ENCODE peak calls at places on chromosomes 7 and 10, in seven cellular contexts. One of them, this sample, is unnamed.

GRCh38 chr7:73799282-73800141 is 29.4 kb upstream of the CLDN3 start:
- DNase-seq in IMR-90: no peak
- DNase-seq in mesendoderm: peak; percentile 46
- DNase-seq in mesenchymal stem cell: no peak
- DNase-seq in trophoblast cell: peak; percentile 89
- DNase-seq in neuronal stem cell: no peak
- DNase-seq in H1: no peak
- DNase-seq in this sample: peak; percentile 16

GRCh38 chr10:12938271-12938670 is 63.2 kb downstream of the CCDC3 start:
- DNase-seq in H1: no peak
- DNase-seq in trophoblast cell: no peak
- DNase-seq in neuronal stem cell: no peak
- DNase-seq in mesendoderm: no peak
- DNase-seq in IMR-90: no peak
- DNase-seq in mesenchymal stem cell: no peak
- DNase-seq in this sample: no peak

GRCh38 chr7:123820864-123821263 is 24.1 kb upstream of the HYAL4 start:
- DNase-seq in neuronal stem cell: no peak
- DNase-seq in mesenchymal stem cell: no peak
- DNase-seq in trophoblast cell: no peak
- DNase-seq in H1: no peak
- DNase-seq in mesendoderm: no peak
- DNase-seq in IMR-90: no peak
- DNase-seq in this sample: no peak

GRCh38 chr10:75397571-75397921 is 4.0 kb downstream of the ZNF503 start:
- DNase-seq in IMR-90: no peak
- DNase-seq in mesendoderm: peak; percentile 26
- DNase-seq in H1: no peak
- DNase-seq in trophoblast cell: no peak
- DNase-seq in neuronal stem cell: peak; percentile 20
- DNase-seq in mesenchymal stem cell: peak; percentile 57
- DNase-seq in this sample: no peak

GRCh38 chr10:74842301-74842700 is 15.9 kb downstream of the KAT6B start:
- DNase-seq in trophoblast cell: no peak
- DNase-seq in H1: no peak
- DNase-seq in mesenchymal stem cell: no peak
- DNase-seq in neuronal stem cell: no peak
- DNase-seq in IMR-90: peak; percentile 37
- DNase-seq in mesendoderm: no peak
- DNase-seq in this sample: no peak

GRCh38 chr10:131854579-131855335 is 46.1 kb upstream of the PPP2R2D start:
- DNase-seq in mesendoderm: no peak
- DNase-seq in H1: no peak
- DNase-seq in IMR-90: no peak
- DNase-seq in neuronal stem cell: no peak
- DNase-seq in trophoblast cell: no peak
- DNase-seq in mesenchymal stem cell: no peak
- DNase-seq in this sample: peak; percentile 28

GRCh38 chr7:155947051-155947450 is 134.8 kb upstream of the SHH start:
- DNase-seq in trophoblast cell: peak; percentile 77
- DNase-seq in mesendoderm: no peak
- DNase-seq in H1: no peak
- DNase-seq in IMR-90: peak; percentile 54
- DNase-seq in neuronal stem cell: no peak
- DNase-seq in mesenchymal stem cell: no peak
- DNase-seq in this sample: no peak

GRCh38 chr10:98321203-98321780 is 53.3 kb upstream of the LOXL4 start:
- DNase-seq in mesenchymal stem cell: no peak
- DNase-seq in IMR-90: no peak
- DNase-seq in H1: no peak
- DNase-seq in trophoblast cell: peak; percentile 51
- DNase-seq in mesendoderm: peak; percentile 51
- DNase-seq in neuronal stem cell: no peak
- DNase-seq in this sample: peak; percentile 77

GRCh38 chr10:3435671-3436070 is 263.1 kb upstream of the PITRM1 start:
- DNase-seq in mesendoderm: no peak
- DNase-seq in trophoblast cell: no peak
- DNase-seq in neuronal stem cell: no peak
- DNase-seq in mesenchymal stem cell: peak; percentile 80
- DNase-seq in IMR-90: peak; percentile 84
- DNase-seq in H1: no peak
- DNase-seq in this sample: no peak

GRCh38 chr7:144069953-144070352 is 342 bp downstream of the OR2A25 start:
- DNase-seq in mesenchymal stem cell: no peak
- DNase-seq in mesendoderm: no peak
- DNase-seq in IMR-90: no peak
- DNase-seq in H1: no peak
- DNase-seq in trophoblast cell: no peak
- DNase-seq in neuronal stem cell: no peak
- DNase-seq in this sample: no peak

GRCh38 chr10:75191821-75192568 is 18.6 kb upstream of the VDAC2 start:
- DNase-seq in trophoblast cell: peak; percentile 26
- DNase-seq in neuronal stem cell: no peak
- DNase-seq in H1: no peak
- DNase-seq in IMR-90: peak; percentile 97
- DNase-seq in mesendoderm: peak; percentile 33
- DNase-seq in mesenchymal stem cell: peak; percentile 96
- DNase-seq in this sample: no peak

GRCh38 chr7:107237451-107237850 is 68.6 kb downstream of the HBP1 start:
- DNase-seq in H1: no peak
- DNase-seq in mesenchymal stem cell: no peak
- DNase-seq in trophoblast cell: no peak
- DNase-seq in mesendoderm: no peak
- DNase-seq in neuronal stem cell: no peak
- DNase-seq in IMR-90: no peak
- DNase-seq in this sample: no peak

GRCh38 chr7:155992974-155993373 is 180.7 kb upstream of the SHH start:
- DNase-seq in trophoblast cell: no peak
- DNase-seq in mesenchymal stem cell: no peak
- DNase-seq in neuronal stem cell: no peak
- DNase-seq in H1: no peak
- DNase-seq in mesendoderm: no peak
- DNase-seq in IMR-90: no peak
- DNase-seq in this sample: peak; percentile 11

GRCh38 chr10:123019941-123020703 is 11.3 kb downstream of the ACADSB start:
- DNase-seq in neuronal stem cell: no peak
- DNase-seq in mesendoderm: no peak
- DNase-seq in mesenchymal stem cell: no peak
- DNase-seq in IMR-90: no peak
- DNase-seq in trophoblast cell: no peak
- DNase-seq in H1: no peak
- DNase-seq in this sample: no peak

GRCh38 chr10:108166401-108166800 is 1001.9 kb upstream of the SORCS1 start:
- DNase-seq in H1: no peak
- DNase-seq in mesenchymal stem cell: no peak
- DNase-seq in IMR-90: no peak
- DNase-seq in mesendoderm: no peak
- DNase-seq in trophoblast cell: no peak
- DNase-seq in neuronal stem cell: no peak
- DNase-seq in this sample: no peak

GRCh38 chr7:50534690-50535290 is 30.4 kb downstream of the DDC start:
- DNase-seq in neuronal stem cell: no peak
- DNase-seq in mesenchymal stem cell: peak; percentile 99
- DNase-seq in mesendoderm: peak; percentile 71
- DNase-seq in H1: no peak
- DNase-seq in IMR-90: peak; percentile 100
- DNase-seq in trophoblast cell: peak; percentile 98
- DNase-seq in this sample: peak; percentile 71

GRCh38 chr7:44876393-44876792 is 8.9 kb downstream of the PURB start:
- DNase-seq in mesendoderm: no peak
- DNase-seq in neuronal stem cell: no peak
- DNase-seq in IMR-90: no peak
- DNase-seq in H1: no peak
- DNase-seq in trophoblast cell: peak; percentile 58
- DNase-seq in mesenchymal stem cell: no peak
- DNase-seq in this sample: no peak

GRCh38 chr10:58351616-58352578 is 17.1 kb downstream of the UBE2D1 start:
- DNase-seq in IMR-90: no peak
- DNase-seq in H1: no peak
- DNase-seq in trophoblast cell: no peak
- DNase-seq in mesenchymal stem cell: no peak
- DNase-seq in neuronal stem cell: no peak
- DNase-seq in mesendoderm: no peak
- DNase-seq in this sample: no peak

GRCh38 chr10:128744092-128744491 is 617.9 kb upstream of the MKI67 start:
- DNase-seq in trophoblast cell: no peak
- DNase-seq in H1: no peak
- DNase-seq in mesendoderm: peak; percentile 66
- DNase-seq in IMR-90: no peak
- DNase-seq in neuronal stem cell: no peak
- DNase-seq in mesenchymal stem cell: no peak
- DNase-seq in this sample: no peak

GRCh38 chr7:79293655-79294142 is 159.8 kb downstream of the MAGI2 start:
- DNase-seq in mesenchymal stem cell: peak; percentile 31
- DNase-seq in trophoblast cell: no peak
- DNase-seq in neuronal stem cell: no peak
- DNase-seq in IMR-90: peak; percentile 72
- DNase-seq in H1: no peak
- DNase-seq in mesendoderm: no peak
- DNase-seq in this sample: no peak

GRCh38 chr7:79290398-79290797 is 163.1 kb downstream of the MAGI2 start:
- DNase-seq in H1: no peak
- DNase-seq in mesendoderm: no peak
- DNase-seq in neuronal stem cell: no peak
- DNase-seq in IMR-90: no peak
- DNase-seq in trophoblast cell: no peak
- DNase-seq in mesenchymal stem cell: no peak
- DNase-seq in this sample: no peak

GRCh38 chr7:79290841-79291497 is 162.5 kb downstream of the MAGI2 start:
- DNase-seq in trophoblast cell: no peak
- DNase-seq in neuronal stem cell: no peak
- DNase-seq in mesendoderm: no peak
- DNase-seq in IMR-90: peak; percentile 70
- DNase-seq in H1: no peak
- DNase-seq in mesenchymal stem cell: no peak
- DNase-seq in this sample: no peak

GRCh38 chr7:79291498-79291865 is 162.0 kb downstream of the MAGI2 start:
- DNase-seq in mesendoderm: no peak
- DNase-seq in IMR-90: no peak
- DNase-seq in neuronal stem cell: no peak
- DNase-seq in mesenchymal stem cell: no peak
- DNase-seq in H1: no peak
- DNase-seq in trophoblast cell: no peak
- DNase-seq in this sample: no peak

DNA sequence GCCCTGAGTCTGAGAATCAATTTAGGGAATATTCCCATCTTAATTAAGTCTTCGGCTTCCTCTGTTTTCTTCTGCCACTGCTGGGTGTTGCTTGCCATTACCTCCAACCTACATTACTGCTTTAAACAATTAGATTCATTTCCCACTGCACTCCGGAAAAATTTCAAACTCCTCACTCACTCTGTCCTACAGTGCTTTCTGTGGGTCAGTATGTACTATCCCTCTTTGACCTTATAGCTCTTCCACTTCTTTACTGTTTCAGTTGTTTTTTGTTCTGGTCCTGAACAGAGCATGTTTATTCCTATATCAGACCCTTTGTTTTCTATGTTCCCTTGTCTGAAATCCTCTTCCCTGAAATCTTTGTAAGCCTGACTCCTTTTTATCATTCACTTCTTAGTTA is 160.6 kb downstream of the MAGI2 start:
- DNase-seq in mesendoderm: no peak
- DNase-seq in trophoblast cell: no peak
- DNase-seq in H1: no peak
- DNase-seq in neuronal stem cell: no peak
- DNase-seq in IMR-90: no peak
- DNase-seq in mesenchymal stem cell: no peak
- DNase-seq in this sample: no peak
- H3K4me1 ChIP-seq in mesendoderm: no peaks in the 10 kb centered on the region
- H3K4me1 ChIP-seq in trophoblast cell: no peaks in the 10 kb centered on the region
- H3K4me1 ChIP-seq in H1: no peaks in the 10 kb centered on the region
- H3K4me1 ChIP-seq in neuronal stem cell: peaks cover 8% of the 10 kb centered on the region
- H3K4me1 ChIP-seq in IMR-90: peaks cover 10% of the 10 kb centered on the region
- H3K4me1 ChIP-seq in mesenchymal stem cell: no peaks in the 10 kb centered on the region
- H3K4me1 ChIP-seq in this sample: no peaks in the 10 kb centered on the region

GRCh38 chr7:79403451-79403850 is 50.0 kb downstream of the MAGI2 start:
- DNase-seq in mesenchymal stem cell: no peak
- DNase-seq in trophoblast cell: no peak
- DNase-seq in H1: no peak
- DNase-seq in mesendoderm: no peak
- DNase-seq in IMR-90: peak; percentile 51
- DNase-seq in neuronal stem cell: no peak
- DNase-seq in this sample: no peak

GRCh38 chr7:79405368-79405767 is 48.1 kb downstream of the MAGI2 start:
- DNase-seq in trophoblast cell: no peak
- DNase-seq in mesenchymal stem cell: no peak
- DNase-seq in neuronal stem cell: no peak
- DNase-seq in IMR-90: no peak
- DNase-seq in H1: no peak
- DNase-seq in mesendoderm: no peak
- DNase-seq in this sample: no peak

GRCh38 chr7:79401254-79401653 is 52.2 kb downstream of the MAGI2 start:
- DNase-seq in H1: no peak
- DNase-seq in neuronal stem cell: no peak
- DNase-seq in mesendoderm: no peak
- DNase-seq in mesenchymal stem cell: no peak
- DNase-seq in IMR-90: no peak
- DNase-seq in trophoblast cell: no peak
- DNase-seq in this sample: no peak

GRCh38 chr7:79406371-79406770 is 47.1 kb downstream of the MAGI2 start:
- DNase-seq in neuronal stem cell: no peak
- DNase-seq in H1: no peak
- DNase-seq in mesendoderm: no peak
- DNase-seq in IMR-90: peak; percentile 35
- DNase-seq in trophoblast cell: no peak
- DNase-seq in mesenchymal stem cell: no peak
- DNase-seq in this sample: no peak

DNA sequence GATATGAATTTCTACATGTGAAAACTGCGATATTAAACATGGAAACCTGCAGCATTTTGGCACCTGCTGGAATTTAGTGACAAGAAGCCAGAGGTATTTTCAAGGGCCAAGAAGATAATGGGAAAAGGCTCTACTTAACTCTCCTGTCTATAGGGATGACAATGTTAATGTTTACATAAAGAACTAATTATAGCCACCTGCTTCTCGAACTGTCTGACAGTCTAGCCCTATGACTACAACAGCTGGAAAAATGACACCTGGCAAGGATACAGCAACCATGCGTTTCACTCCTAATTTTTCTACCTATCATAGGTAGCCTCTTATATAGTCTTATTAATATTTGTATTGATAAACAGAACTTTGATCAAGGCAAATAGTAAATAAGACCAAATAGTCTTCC is 49.6 kb downstream of the MAGI2 start:
- DNase-seq in H1: no peak
- DNase-seq in IMR-90: no peak
- DNase-seq in mesendoderm: no peak
- DNase-seq in mesenchymal stem cell: no peak
- DNase-seq in neuronal stem cell: no peak
- DNase-seq in trophoblast cell: no peak
- DNase-seq in this sample: no peak
- H4K8ac ChIP-seq in H1: no peak overlapping the region
- H4K8ac ChIP-seq in IMR-90: no peak overlapping the region
- H4K8ac ChIP-seq in mesendoderm: no peak overlapping the region
- H4K8ac ChIP-seq in mesenchymal stem cell: no peak overlapping the region
- H4K8ac ChIP-seq in neuronal stem cell: no peak overlapping the region
- H4K8ac ChIP-seq in trophoblast cell: no peak overlapping the region
- H4K8ac ChIP-seq in this sample: no peak overlapping the region

GRCh38 chr10:77418211-77418640 is 219.4 kb downstream of the KCNMA1 start:
- DNase-seq in mesenchymal stem cell: no peak
- DNase-seq in IMR-90: no peak
- DNase-seq in H1: no peak
- DNase-seq in mesendoderm: no peak
- DNase-seq in neuronal stem cell: no peak
- DNase-seq in trophoblast cell: no peak
- DNase-seq in this sample: no peak
- H3K4me1 ChIP-seq in mesenchymal stem cell: peaks cover 21% of the 10 kb centered on the region
- H3K4me1 ChIP-seq in IMR-90: peaks cover 28% of the 10 kb centered on the region
- H3K4me1 ChIP-seq in H1: no peaks in the 10 kb centered on the region
- H3K4me1 ChIP-seq in mesendoderm: no peaks in the 10 kb centered on the region
- H3K4me1 ChIP-seq in neuronal stem cell: no peaks in the 10 kb centered on the region
- H3K4me1 ChIP-seq in trophoblast cell: peaks cover 13% of the 10 kb centered on the region
- H3K4me1 ChIP-seq in this sample: no peaks in the 10 kb centered on the region

GRCh38 chr10:11615396-11615795 is 3.9 kb upstream of the USP6NL start:
- DNase-seq in mesendoderm: no peak
- DNase-seq in IMR-90: no peak
- DNase-seq in H1: no peak
- DNase-seq in trophoblast cell: peak; percentile 76
- DNase-seq in mesenchymal stem cell: no peak
- DNase-seq in neuronal stem cell: no peak
- DNase-seq in this sample: no peak
- H4K8ac ChIP-seq in mesendoderm: no peak overlapping the region
- H4K8ac ChIP-seq in IMR-90: no peak overlapping the region
- H4K8ac ChIP-seq in H1: no peak overlapping the region
- H4K8ac ChIP-seq in trophoblast cell: no peak overlapping the region
- H4K8ac ChIP-seq in mesenchymal stem cell: no peak overlapping the region
- H4K8ac ChIP-seq in neuronal stem cell: no peak overlapping the region
- H4K8ac ChIP-seq in this sample: no peak overlapping the region

This sample was measured in H9.